ENCODE peak calls at places on chromosomes 16 and 17, in eight cellular contexts. R, E, K, C, S, U, A and B are unnamed samples.

GRCh38 chr17:19707728-19708221 is 8.6 kb downstream of the SLC47A2 start:
- DNase-seq in R (no peak), E (no peak), K (no peak), C (no peak), S (no peak), U (no peak), A (no peak), B (no peak)

GRCh38 chr16:87964049-87964448 is 12.8 kb downstream of the BANP start:
- DNase-seq in R (no peak), E (no peak), K (no peak), C (no peak), S (no peak), U (no peak), A (no peak), B (no peak)

GRCh38 chr17:21282231-21282630 is 2.3 kb upstream of the MAP2K3 start:
- DNase-seq in R (no peak), E (no peak), K (peak), C (peak), S (no peak), U (no peak), A (no peak), B (no peak)

GRCh38 chr16:24858219-24859041 is 12.7 kb downstream of the SLC5A11 start:
- DNase-seq in R (no peak), E (peak), K (no peak), C (peak), S (no peak), U (peak), A (peak), B (peak)

GRCh38 chr16:81265658-81266451 is 27.4 kb downstream of the BCO1 start:
- DNase-seq in R (no peak), E (no peak), K (no peak), C (no peak), S (no peak), U (no peak), A (no peak), B (no peak)

GRCh38 chr16:73095142-73095791 is 47.3 kb upstream of the ZFHX3 start:
- DNase-seq in R (no peak), E (no peak), K (no peak), C (no peak), S (no peak), U (no peak), A (no peak), B (no peak)

GRCh38 chr16:578870-579405 is 9.2 kb downstream of the PIGQ start:
- DNase-seq in R (no peak), E (no peak), K (no peak), C (no peak), S (peak), U (peak), A (peak), B (peak)

GRCh38 chr17:35947156-35947585 is 3.7 kb upstream of the LYZL6 start:
- DNase-seq in R (peak), E (peak), K (no peak), C (peak), S (peak), U (peak), A (peak), B (peak)

GRCh38 chr16:19659554-19659953 is 58.5 kb downstream of the KNOP1 start:
- DNase-seq in R (no peak), E (no peak), K (no peak), C (no peak), S (no peak), U (no peak), A (no peak), B (no peak)
- TF ChIP-seq CTCF in R (no peak), E (no peak), K (no peak), C (peak), S (peak), U (no peak), A (no peak), B (no peak)

GRCh38 chr16:19743816-19744159 is 25.7 kb downstream of the IQCK start:
- DNase-seq in R (no peak), E (no peak), K (no peak), C (no peak), S (no peak), U (no peak), A (no peak), B (no peak)
- TF ChIP-seq CTCF in R (no peak), E (no peak), K (no peak), C (no peak), S (no peak), U (no peak), A (no peak), B (no peak)

GRCh38 chr17:14775761-14776492 is 475.0 kb downstream of the HS3ST3B1 start:
- DNase-seq in R (no peak), E (no peak), K (no peak), C (no peak), S (no peak), U (no peak), A (no peak), B (no peak)

GRCh38 chr17:14768923-14769322 is 468.0 kb downstream of the HS3ST3B1 start:
- DNase-seq in R (no peak), E (no peak), K (no peak), C (no peak), S (no peak), U (no peak), A (no peak), B (peak)

GRCh38 chr17:14774774-14775173 is 473.9 kb downstream of the HS3ST3B1 start:
- DNase-seq in R (no peak), E (no peak), K (no peak), C (no peak), S (no peak), U (no peak), A (no peak), B (no peak)

GRCh38 chr17:14771543-14771942 is 470.7 kb downstream of the HS3ST3B1 start:
- DNase-seq in R (no peak), E (no peak), K (no peak), C (no peak), S (no peak), U (no peak), A (no peak), B (no peak)

DNA sequence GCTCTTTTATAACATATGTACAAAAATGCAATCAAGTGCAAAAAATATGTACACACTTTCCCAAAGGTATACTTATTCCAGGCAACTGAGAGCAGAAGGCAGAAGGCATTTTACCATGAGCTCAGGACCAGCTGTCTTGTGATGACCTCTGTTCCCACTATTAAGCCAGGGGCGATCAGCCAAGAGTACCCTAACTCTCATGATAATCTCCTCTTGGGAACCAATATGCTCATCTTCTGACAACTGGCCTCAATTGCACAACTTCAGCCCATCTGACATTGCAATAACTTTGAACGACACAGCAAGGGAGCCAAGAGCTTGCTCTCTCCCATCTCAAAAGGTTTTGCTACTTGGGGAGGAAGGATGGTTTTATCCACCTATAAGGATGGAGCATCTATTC is 471.9 kb downstream of the HS3ST3B1 start:
- DNase-seq in R (no peak), E (no peak), K (no peak), C (no peak), S (no peak), U (no peak), A (no peak), B (peak)
- TF ChIP-seq CTCF in R (no peak), E (no peak), K (no peak), C (no peak), S (no peak), U (no peak), A (no peak), B (no peak)

GRCh38 chr16:89332248-89333245 is 115.0 kb downstream of the ZNF778 start:
- DNase-seq in R (no peak), E (peak), K (no peak), C (no peak), S (no peak), U (no peak), A (no peak), B (no peak)

GRCh38 chr16:89335803-89336485 is 118.4 kb downstream of the ZNF778 start:
- DNase-seq in R (no peak), E (no peak), K (no peak), C (no peak), S (no peak), U (no peak), A (no peak), B (no peak)

GRCh38 chr16:89334050-89334449 is 116.5 kb downstream of the ZNF778 start:
- DNase-seq in R (no peak), E (no peak), K (no peak), C (no peak), S (no peak), U (no peak), A (no peak), B (no peak)

GRCh38 chr16:89334461-89334860 is 117.0 kb downstream of the ZNF778 start:
- DNase-seq in R (no peak), E (no peak), K (no peak), C (no peak), S (no peak), U (no peak), A (no peak), B (no peak)

GRCh38 chr16:89334988-89335802 is 117.7 kb downstream of the ZNF778 start:
- DNase-seq in R (no peak), E (no peak), K (no peak), C (no peak), S (no peak), U (no peak), A (peak), B (no peak)
- TF ChIP-seq CTCF in R (no peak), E (peak), K (peak), C (peak), S (no peak), U (no peak), A (peak), B (no peak)

DNA sequence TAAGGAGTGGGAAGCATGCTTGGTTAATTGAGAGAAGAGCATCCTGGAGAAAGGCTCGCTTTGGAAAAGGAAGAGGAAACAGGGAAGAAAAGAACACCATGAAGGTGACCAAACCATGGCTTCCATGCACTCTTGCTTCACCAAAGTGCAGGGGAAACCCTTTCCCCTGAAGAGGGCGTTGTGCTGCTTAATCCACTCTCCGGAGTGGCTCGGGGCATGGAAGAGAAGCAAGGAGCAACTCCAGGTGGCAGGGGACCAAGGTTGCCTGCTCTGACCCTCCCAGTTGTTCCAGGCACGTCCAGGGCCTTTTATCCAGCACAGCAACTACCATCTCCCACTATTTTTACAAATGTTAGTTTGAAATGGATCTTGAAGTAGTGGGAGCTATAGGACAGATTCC is 108.1 kb downstream of the STX8 start:
- DNase-seq in R (no peak), E (no peak), K (no peak), C (no peak), S (no peak), U (no peak), A (peak), B (no peak)
- TF ChIP-seq CTCF in R (peak), E (no peak), K (no peak), C (no peak), S (no peak), U (no peak), A (peak), B (no peak)

GRCh38 chr17:80281516-80281915 is 20.9 kb downstream of the RNF213 start:
- DNase-seq in R (no peak), E (no peak), K (no peak), C (no peak), S (no peak), U (no peak), A (no peak), B (no peak)

GRCh38 chr17:80284631-80285030 is 24.0 kb downstream of the RNF213 start:
- DNase-seq in R (no peak), E (no peak), K (no peak), C (no peak), S (no peak), U (no peak), A (peak), B (peak)

GRCh38 chr17:80277751-80278671 is 17.4 kb downstream of the RNF213 start:
- DNase-seq in R (no peak), E (no peak), K (no peak), C (no peak), S (no peak), U (no peak), A (no peak), B (no peak)

GRCh38 chr17:80283116-80283852 is 22.6 kb downstream of the RNF213 start:
- DNase-seq in R (no peak), E (no peak), K (no peak), C (no peak), S (no peak), U (no peak), A (no peak), B (no peak)

DNA sequence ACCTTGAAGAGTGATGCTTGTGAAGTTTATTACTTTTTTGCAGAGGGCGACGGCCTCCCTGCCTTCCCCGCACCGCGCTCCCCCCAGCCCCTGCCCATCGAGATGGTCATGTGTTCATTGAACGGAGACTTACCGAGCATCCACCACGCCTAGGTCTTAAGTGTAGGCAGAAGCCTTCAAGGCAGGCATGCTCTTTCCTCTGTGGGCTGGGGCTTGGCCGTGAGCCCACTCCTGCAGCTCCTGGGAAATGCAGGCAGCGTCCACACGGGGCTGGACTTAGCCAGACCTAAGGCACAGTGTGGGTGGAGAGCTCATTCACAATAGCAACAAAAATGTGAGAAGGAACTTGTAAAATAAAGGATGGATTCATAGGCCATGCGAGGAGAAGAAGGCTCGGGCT is 19.2 kb downstream of the RNF213 start:
- DNase-seq in R (no peak), E (no peak), K (peak), C (no peak), S (no peak), U (no peak), A (no peak), B (no peak)
- TF ChIP-seq CTCF in R (no peak), E (no peak), K (peak), C (no peak), S (no peak), U (no peak), A (no peak), B (no peak)

GRCh38 chr16:12215302-12216105 is 239.0 kb downstream of the SNX29 start:
- DNase-seq in R (no peak), E (no peak), K (no peak), C (no peak), S (no peak), U (no peak), A (peak), B (peak)
- TF ChIP-seq CTCF in R (peak), E (no peak), K (peak), C (peak), S (peak), U (peak), A (peak), B (peak)

DNA sequence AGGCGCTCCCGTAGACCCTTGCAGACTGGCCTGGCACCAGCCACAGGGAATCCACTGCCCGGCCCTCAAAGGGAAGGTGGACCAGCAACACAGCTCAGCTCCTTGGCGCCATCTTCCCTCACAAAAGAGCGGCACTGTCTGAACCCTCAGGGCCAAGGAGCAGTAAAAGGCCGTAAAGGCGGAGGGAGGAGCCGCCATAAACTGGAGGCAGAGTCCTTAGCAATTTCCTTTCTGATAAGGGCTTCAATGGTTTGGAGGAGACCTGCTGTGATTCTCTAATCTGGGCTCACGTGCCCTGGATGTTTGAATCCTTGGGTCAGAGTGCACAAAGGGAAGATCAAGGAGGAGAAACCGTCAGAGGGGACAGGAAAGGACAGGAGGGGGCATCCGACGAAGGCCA is 15.5 kb upstream of the AXIN2 start:
- DNase-seq in R (no peak), E (peak), K (no peak), C (no peak), S (no peak), U (no peak), A (peak), B (no peak)
- TF ChIP-seq CTCF in R (no peak), E (peak), K (no peak), C (no peak), S (no peak), U (no peak), A (peak), B (no peak)